ENCODE peak calls at places on chromosomes 3 and 15, in six cellular contexts. E is fibroblast of lung, R is DND-41, W is OCI-LY7, N is hepatocyte, U is neural progenitor cell. V is an unnamed sample.

GRCh38 chr15:68303134-68303533 is 25.6 kb downstream of the FEM1B start:
- DNase-seq in E (no peak), R (no peak), W (no peak), N (no peak), U (no peak), V (no peak)

GRCh38 chr3:45055032-45055410 is 28.9 kb downstream of the CLEC3B start:
- DNase-seq in E (peak; percentile 87), R (no peak), W (no peak), N (no peak), U (no peak), V (no peak)

GRCh38 chr15:77859491-77860060 is 217.9 kb downstream of the TBC1D2B start:
- DNase-seq in E (no peak), R (no peak), W (no peak), N (no peak), U (no peak), V (no peak)

GRCh38 chr3:78314327-78314726 is 1274.4 kb downstream of the ROBO2 start:
- DNase-seq in E (no peak), R (no peak), W (no peak), N (no peak), U (no peak), V (no peak)

GRCh38 chr3:16067837-16068471 is 106.5 kb upstream of the GALNT15 start:
- DNase-seq in E (no peak), R (no peak), W (no peak), N (no peak), U (no peak), V (no peak)

GRCh38 chr15:29688981-29689723 is 133.1 kb downstream of the TJP1 start:
- DNase-seq in E (no peak), R (no peak), W (no peak), N (no peak), U (no peak), V (no peak)

GRCh38 chr3:150407818-150408231 is 273 bp upstream of the TSC22D2 start:
- DNase-seq in E (no peak), R (no peak), W (no peak), N (no peak), U (no peak), V (no peak)

GRCh38 chr3:49787536-49787935 is 1.2 kb upstream of the IP6K1 start:
- DNase-seq in E (no peak), R (no peak), W (no peak), N (no peak), U (no peak), V (no peak)

GRCh38 chr3:257826-258225 is 61.3 kb downstream of the CHL1 start:
- DNase-seq in E (no peak), R (no peak), W (no peak), N (no peak), U (no peak), V (no peak)

GRCh38 chr3:183022935-183023516 is 42.7 kb upstream of the DCUN1D1 start:
- DNase-seq in E (no peak), R (no peak), W (no peak), N (no peak), U (no peak), V (no peak)

GRCh38 chr3:116135462-116135861 is 309.8 kb downstream of the LSAMP start:
- DNase-seq in E (peak; percentile 96), R (no peak), W (no peak), N (no peak), U (no peak), V (no peak)

GRCh38 chr3:119240582-119241434 is at the start of gene B4GALT4:
- DNase-seq in E (peak; percentile 86), R (peak; percentile 73), W (peak; percentile 93), N (peak; percentile 96), U (peak; percentile 97), V (peak; percentile 91)

GRCh38 chr3:3802021-3802420 is 2.8 kb downstream of the LRRN1 start:
- DNase-seq in E (no peak), R (no peak), W (no peak), N (peak; percentile 7), U (peak; percentile 72), V (no peak)

GRCh38 chr3:4904801-4905695 is 74.2 kb upstream of the BHLHE40 start:
- DNase-seq in E (peak; percentile 43), R (peak; percentile 41), W (no peak), N (no peak), U (no peak), V (no peak)

GRCh38 chr3:52892290-52892624 is 5.1 kb downstream of the STIMATE start:
- DNase-seq in E (no peak), R (no peak), W (no peak), N (no peak), U (no peak), V (no peak)

GRCh38 chr15:59622289-59622688 is 10.7 kb downstream of the GCNT3 start:
- DNase-seq in E (peak; percentile 43), R (peak; percentile 26), W (peak; percentile 51), N (peak; percentile 78), U (peak; percentile 55), V (peak; percentile 47)

GRCh38 chr3:83902842-83903241 is 1055.9 kb upstream of the CADM2 start:
- DNase-seq in E (no peak), R (no peak), W (no peak), N (no peak), U (no peak), V (no peak)

GRCh38 chr3:148372476-148372875 is 325.2 kb upstream of the AGTR1 start:
- DNase-seq in E (peak; percentile 13), R (no peak), W (no peak), N (peak; percentile 48), U (no peak), V (no peak)

GRCh38 chr15:39433351-39433750 is 147.5 kb upstream of the THBS1 start:
- DNase-seq in E (no peak), R (no peak), W (no peak), N (no peak), U (no peak), V (no peak)

GRCh38 chr3:48026098-48026497 is 9.9 kb upstream of the MAP4 start:
- DNase-seq in E (no peak), R (no peak), W (no peak), N (no peak), U (no peak), V (no peak)

GRCh38 chr15:57595011-57595866 is 3.5 kb downstream of the MYZAP start:
- DNase-seq in E (no peak), R (no peak), W (no peak), N (peak; percentile 38), U (no peak), V (no peak)

GRCh38 chr3:9862391-9863235 is 17.4 kb downstream of the CIDEC start:
- DNase-seq in E (peak; percentile 15), R (no peak), W (no peak), N (peak; percentile 84), U (peak; percentile 86), V (no peak)

GRCh38 chr15:67824157-67824899 is 981 bp upstream of the SKOR1 start:
- DNase-seq in E (no peak), R (no peak), W (no peak), N (no peak), U (no peak), V (no peak)

GRCh38 chr3:66498718-66499611 is 1.9 kb downstream of the LRIG1 start:
- DNase-seq in E (peak; percentile 17), R (no peak), W (peak; percentile 52), N (no peak), U (no peak), V (no peak)

GRCh38 chr15:58065445-58066041 is at the start of gene ALDH1A2:
- DNase-seq in E (no peak), R (no peak), W (no peak), N (peak; percentile 35), U (peak; percentile 71), V (no peak)

GRCh38 chr3:124800076-124800475 is 69.8 kb downstream of the UMPS start:
- DNase-seq in E (no peak), R (no peak), W (no peak), N (no peak), U (no peak), V (peak; percentile 24)

GRCh38 chr3:44568561-44568960 is 13.6 kb downstream of the ZKSCAN7 start:
- DNase-seq in E (peak; percentile 83), R (no peak), W (no peak), N (no peak), U (no peak), V (no peak)

GRCh38 chr3:63878394-63879089 is 14.9 kb downstream of the ATXN7 start:
- DNase-seq in E (no peak), R (no peak), W (no peak), N (no peak), U (no peak), V (peak; percentile 63)

GRCh38 chr15:85504739-85505676 is 124.6 kb downstream of the AKAP13 start:
- DNase-seq in E (peak; percentile 58), R (peak; percentile 39), W (peak; percentile 78), N (peak; percentile 74), U (peak; percentile 66), V (peak; percentile 64)
- H3K79me2 ChIP-seq in E (peaks cover 16% of the 10 kb centered on the region), R (no peaks in the 10 kb centered on the region), W (peaks cover 94% of the 10 kb centered on the region), N (peaks cover 96% of the 10 kb centered on the region), U (peaks cover 89% of the 10 kb centered on the region), V (peaks cover 3% of the 10 kb centered on the region)

GRCh38 chr15:51054535-51054934 is 40.2 kb downstream of the TNFAIP8L3 start:
- DNase-seq in E (no peak), R (no peak), W (no peak), N (no peak), U (no peak), V (no peak)
- H3K4me2 ChIP-seq in E (no peak overlapping the region), R (no peak overlapping the region), W (no peak overlapping the region), N (no peak overlapping the region), U (no peak overlapping the region), V (no peak overlapping the region)

GRCh38 chr3:42050126-42050525 is 41.0 kb upstream of the TRAK1 start:
- DNase-seq in E (no peak), R (no peak), W (no peak), N (no peak), U (no peak), V (no peak)
- H3K79me2 ChIP-seq in E (peaks cover 60% of the 10 kb centered on the region), R (no peaks in the 10 kb centered on the region), W (peaks cover 98% of the 10 kb centered on the region), N (peaks cover 77% of the 10 kb centered on the region), U (peaks cover 88% of the 10 kb centered on the region), V (peaks cover 91% of the 10 kb centered on the region)

GRCh38 chr3:171248426-171249115 is 211.6 kb downstream of the TNIK start:
- DNase-seq in E (no peak), R (no peak), W (no peak), N (no peak), U (no peak), V (peak; percentile 56)

GRCh38 chr3:171249171-171249692 is 211.0 kb downstream of the TNIK start:
- DNase-seq in E (no peak), R (no peak), W (no peak), N (no peak), U (no peak), V (no peak)

GRCh38 chr3:171242951-171243350 is 216.4 kb upstream of the SLC2A2 start:
- DNase-seq in E (no peak), R (no peak), W (no peak), N (no peak), U (no peak), V (no peak)

GRCh38 chr3:171242170-171242569 is 215.7 kb upstream of the SLC2A2 start:
- DNase-seq in E (no peak), R (no peak), W (no peak), N (no peak), U (no peak), V (no peak)

DNA sequence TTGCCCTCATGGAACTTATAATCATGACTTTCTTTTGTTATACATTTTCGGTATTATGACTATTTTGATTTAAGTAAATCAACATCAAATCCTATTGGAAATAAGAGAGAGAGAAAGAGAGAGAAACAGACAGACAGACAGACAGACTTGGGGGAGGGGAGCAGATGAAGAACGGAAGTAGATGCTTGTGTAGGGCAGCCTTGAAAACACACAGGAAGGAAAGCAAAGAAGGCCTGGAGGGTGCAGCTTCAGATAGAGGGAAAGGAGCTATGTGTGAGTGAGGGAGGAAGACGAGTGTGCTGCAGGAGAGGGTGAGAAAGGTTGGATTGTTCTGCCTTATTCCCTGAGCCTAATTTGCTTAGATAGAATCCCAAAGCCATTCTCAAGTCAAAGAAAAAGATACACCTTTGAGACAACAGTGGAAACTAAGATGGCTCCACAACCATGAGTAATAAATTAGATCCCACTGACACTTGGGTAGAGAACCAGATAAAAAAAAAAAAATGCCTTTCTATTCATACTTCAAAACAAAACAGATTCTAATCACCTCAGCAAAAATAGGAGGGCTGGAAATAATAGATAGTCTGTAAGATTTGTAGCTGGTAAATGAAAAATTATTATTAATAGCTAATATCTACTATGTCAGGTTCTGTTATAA is 214.3 kb downstream of the TNIK start:
- DNase-seq in E (no peak), R (no peak), W (no peak), N (no peak), U (no peak), V (no peak)
- H3K4me2 ChIP-seq in E (no peak overlapping the region), R (no peak overlapping the region), W (no peak overlapping the region), N (no peak overlapping the region), U (no peak overlapping the region), V (no peak overlapping the region)

V was measured in MM.1S.